ENCODE peak calls at places on chromosomes 4 and X, in six cellular contexts. One of them, this sample, is unnamed.

GRCh38 chr4:125085-125820 is 952 bp downstream of the ZNF718 start:
- DNase-seq in NCI-H1417: no peak
- DNase-seq in naive B cell: peak; percentile 6
- DNase-seq in activated CD8-positive, alpha-beta memory T cell treated with anti-CD3 and anti-CD28 coated beads, Interleukin-2, amount 50 U/mL, for 4 hours: no peak
- DNase-seq in mesendoderm: peak; percentile 84
- DNase-seq in AG09319: no peak
- DNase-seq in this sample: no peak

GRCh38 chrX:21509912-21510311 is 135.7 kb downstream of the CNKSR2 start:
- DNase-seq in NCI-H1417: peak; percentile 4
- DNase-seq in naive B cell: no peak
- DNase-seq in activated CD8-positive, alpha-beta memory T cell treated with anti-CD3 and anti-CD28 coated beads, Interleukin-2, amount 50 U/mL, for 4 hours: no peak
- DNase-seq in mesendoderm: no peak
- DNase-seq in AG09319: no peak
- DNase-seq in this sample: no peak

GRCh38 chrX:49754238-49754857 is 58.6 kb upstream of the PAGE1 start:
- DNase-seq in NCI-H1417: peak; percentile 3
- DNase-seq in naive B cell: no peak
- DNase-seq in activated CD8-positive, alpha-beta memory T cell treated with anti-CD3 and anti-CD28 coated beads, Interleukin-2, amount 50 U/mL, for 4 hours: peak; percentile 27
- DNase-seq in mesendoderm: peak; percentile 37
- DNase-seq in AG09319: peak; percentile 1
- DNase-seq in this sample: peak; percentile 11

GRCh38 chr4:69716654-69717053 is 43.8 kb downstream of the SULT1B1 start:
- DNase-seq in NCI-H1417: no peak
- DNase-seq in naive B cell: no peak
- DNase-seq in activated CD8-positive, alpha-beta memory T cell treated with anti-CD3 and anti-CD28 coated beads, Interleukin-2, amount 50 U/mL, for 4 hours: no peak
- DNase-seq in mesendoderm: no peak
- DNase-seq in AG09319: no peak
- DNase-seq in this sample: no peak

GRCh38 chrX:115330498-115331138 is 41.1 kb downstream of the LUZP4 start:
- DNase-seq in NCI-H1417: peak; percentile 70
- DNase-seq in naive B cell: peak; percentile 5
- DNase-seq in activated CD8-positive, alpha-beta memory T cell treated with anti-CD3 and anti-CD28 coated beads, Interleukin-2, amount 50 U/mL, for 4 hours: no peak
- DNase-seq in mesendoderm: peak; percentile 67
- DNase-seq in AG09319: no peak
- DNase-seq in this sample: peak; percentile 52

GRCh38 chr4:26815199-26815598 is 45.4 kb upstream of the STIM2 start:
- DNase-seq in NCI-H1417: no peak
- DNase-seq in naive B cell: no peak
- DNase-seq in activated CD8-positive, alpha-beta memory T cell treated with anti-CD3 and anti-CD28 coated beads, Interleukin-2, amount 50 U/mL, for 4 hours: no peak
- DNase-seq in mesendoderm: no peak
- DNase-seq in AG09319: no peak
- DNase-seq in this sample: no peak

GRCh38 chr4:610411-611261 is 14.7 kb upstream of the PDE6B start:
- DNase-seq in NCI-H1417: no peak
- DNase-seq in naive B cell: no peak
- DNase-seq in activated CD8-positive, alpha-beta memory T cell treated with anti-CD3 and anti-CD28 coated beads, Interleukin-2, amount 50 U/mL, for 4 hours: no peak
- DNase-seq in mesendoderm: peak; percentile 48
- DNase-seq in AG09319: no peak
- DNase-seq in this sample: peak; percentile 19

GRCh38 chr4:108072300-108072699 is 82.6 kb downstream of the HADH start:
- DNase-seq in NCI-H1417: peak; percentile 77
- DNase-seq in naive B cell: no peak
- DNase-seq in activated CD8-positive, alpha-beta memory T cell treated with anti-CD3 and anti-CD28 coated beads, Interleukin-2, amount 50 U/mL, for 4 hours: peak; percentile 68
- DNase-seq in mesendoderm: no peak
- DNase-seq in AG09319: no peak
- DNase-seq in this sample: peak; percentile 79

GRCh38 chr4:3706565-3707422 is 59.4 kb upstream of the ADRA2C start:
- DNase-seq in NCI-H1417: no peak
- DNase-seq in naive B cell: no peak
- DNase-seq in activated CD8-positive, alpha-beta memory T cell treated with anti-CD3 and anti-CD28 coated beads, Interleukin-2, amount 50 U/mL, for 4 hours: no peak
- DNase-seq in mesendoderm: no peak
- DNase-seq in AG09319: no peak
- DNase-seq in this sample: no peak

This sample was measured in NCI-H345.